ENCODE peak calls at places on chromosome 9, in seven cellular contexts. One of them, this sample, is unnamed.

GRCh38 chr9:108775901-108776306 is 79.9 kb downstream of the ACTL7B start:
- DNase-seq in IMR-90: no peak
- DNase-seq in stomach: no peak
- DNase-seq in AG09309: no peak
- DNase-seq in cardiac muscle cell: no peak
- DNase-seq in hepatocyte: no peak
- DNase-seq in mesothelial cell of epicardium: no peak
- DNase-seq in this sample: no peak

GRCh38 chr9:125472562-125472925 is 210.9 kb downstream of the GAPVD1 start:
- DNase-seq in IMR-90: no peak
- DNase-seq in stomach: no peak
- DNase-seq in AG09309: no peak
- DNase-seq in cardiac muscle cell: no peak
- DNase-seq in hepatocyte: no peak
- DNase-seq in mesothelial cell of epicardium: no peak
- DNase-seq in this sample: no peak

GRCh38 chr9:129170229-129170628 is 7.8 kb downstream of the IER5L start:
- DNase-seq in IMR-90: peak
- DNase-seq in stomach: no peak
- DNase-seq in AG09309: no peak
- DNase-seq in cardiac muscle cell: no peak
- DNase-seq in hepatocyte: no peak
- DNase-seq in mesothelial cell of epicardium: no peak
- DNase-seq in this sample: no peak

GRCh38 chr9:14062449-14063187 is 251.3 kb downstream of the NFIB start:
- DNase-seq in IMR-90: peak
- DNase-seq in stomach: no peak
- DNase-seq in AG09309: no peak
- DNase-seq in cardiac muscle cell: no peak
- DNase-seq in hepatocyte: no peak
- DNase-seq in mesothelial cell of epicardium: no peak
- DNase-seq in this sample: no peak

GRCh38 chr9:128753627-128754026 is 18.1 kb downstream of the ZER1 start:
- DNase-seq in IMR-90: no peak
- DNase-seq in stomach: no peak
- DNase-seq in AG09309: no peak
- DNase-seq in cardiac muscle cell: no peak
- DNase-seq in hepatocyte: no peak
- DNase-seq in mesothelial cell of epicardium: no peak
- DNase-seq in this sample: no peak

GRCh38 chr9:131095666-131096489 is 453 bp upstream of the AIF1L start:
- DNase-seq in IMR-90: no peak
- DNase-seq in stomach: peak
- DNase-seq in AG09309: no peak
- DNase-seq in cardiac muscle cell: peak
- DNase-seq in hepatocyte: peak
- DNase-seq in mesothelial cell of epicardium: no peak
- DNase-seq in this sample: peak

GRCh38 chr9:129613520-129614175 is 7.3 kb downstream of the C9orf50 start:
- DNase-seq in IMR-90: no peak
- DNase-seq in stomach: no peak
- DNase-seq in AG09309: no peak
- DNase-seq in cardiac muscle cell: no peak
- DNase-seq in hepatocyte: peak
- DNase-seq in mesothelial cell of epicardium: no peak
- DNase-seq in this sample: no peak

GRCh38 chr9:135885100-135885853 is 22.1 kb downstream of the CAMSAP1 start:
- DNase-seq in IMR-90: peak
- DNase-seq in stomach: peak
- DNase-seq in AG09309: no peak
- DNase-seq in cardiac muscle cell: no peak
- DNase-seq in hepatocyte: no peak
- DNase-seq in mesothelial cell of epicardium: no peak
- DNase-seq in this sample: no peak

GRCh38 chr9:35548571-35548970 is 56.5 kb upstream of the TESK1 start:
- DNase-seq in IMR-90: peak
- DNase-seq in stomach: no peak
- DNase-seq in AG09309: no peak
- DNase-seq in cardiac muscle cell: no peak
- DNase-seq in hepatocyte: no peak
- DNase-seq in mesothelial cell of epicardium: no peak
- DNase-seq in this sample: no peak

GRCh38 chr9:18688581-18688980 is 214.6 kb downstream of the ADAMTSL1 start:
- DNase-seq in IMR-90: peak
- DNase-seq in stomach: no peak
- DNase-seq in AG09309: no peak
- DNase-seq in cardiac muscle cell: no peak
- DNase-seq in hepatocyte: no peak
- DNase-seq in mesothelial cell of epicardium: no peak
- DNase-seq in this sample: no peak

GRCh38 chr9:82148849-82149544 is 160.4 kb downstream of the SPATA31D1 start:
- DNase-seq in IMR-90: peak
- DNase-seq in stomach: no peak
- DNase-seq in AG09309: peak
- DNase-seq in cardiac muscle cell: peak
- DNase-seq in hepatocyte: peak
- DNase-seq in mesothelial cell of epicardium: no peak
- DNase-seq in this sample: no peak

GRCh38 chr9:69785757-69786156 is 25.9 kb upstream of the PTAR1 start:
- DNase-seq in IMR-90: peak
- DNase-seq in stomach: no peak
- DNase-seq in AG09309: no peak
- DNase-seq in cardiac muscle cell: peak
- DNase-seq in hepatocyte: peak
- DNase-seq in mesothelial cell of epicardium: no peak
- DNase-seq in this sample: no peak

GRCh38 chr9:33372900-33373299 is 29.5 kb downstream of the AQP7 start:
- DNase-seq in IMR-90: no peak
- DNase-seq in stomach: peak
- DNase-seq in AG09309: no peak
- DNase-seq in cardiac muscle cell: no peak
- DNase-seq in hepatocyte: no peak
- DNase-seq in mesothelial cell of epicardium: no peak
- DNase-seq in this sample: no peak

GRCh38 chr9:112700080-112700479 is 17.8 kb downstream of the INIP start:
- DNase-seq in IMR-90: peak
- DNase-seq in stomach: no peak
- DNase-seq in AG09309: no peak
- DNase-seq in cardiac muscle cell: no peak
- DNase-seq in hepatocyte: no peak
- DNase-seq in mesothelial cell of epicardium: no peak
- DNase-seq in this sample: no peak

GRCh38 chr9:105976257-105976656 is 281.9 kb downstream of the TMEM38B start:
- DNase-seq in IMR-90: no peak
- DNase-seq in stomach: no peak
- DNase-seq in AG09309: no peak
- DNase-seq in cardiac muscle cell: no peak
- DNase-seq in hepatocyte: no peak
- DNase-seq in mesothelial cell of epicardium: no peak
- DNase-seq in this sample: no peak

GRCh38 chr9:78213696-78214095 is 22.2 kb upstream of the CEP78 start:
- DNase-seq in IMR-90: no peak
- DNase-seq in stomach: no peak
- DNase-seq in AG09309: no peak
- DNase-seq in cardiac muscle cell: peak
- DNase-seq in hepatocyte: peak
- DNase-seq in mesothelial cell of epicardium: no peak
- DNase-seq in this sample: no peak

GRCh38 chr9:26809795-26810194 is 82.8 kb downstream of the CAAP1 start:
- DNase-seq in IMR-90: peak
- DNase-seq in stomach: no peak
- DNase-seq in AG09309: peak
- DNase-seq in cardiac muscle cell: no peak
- DNase-seq in hepatocyte: no peak
- DNase-seq in mesothelial cell of epicardium: no peak
- DNase-seq in this sample: no peak

GRCh38 chr9:124618476-124618875 is 111.3 kb upstream of the NR5A1 start:
- DNase-seq in IMR-90: no peak
- DNase-seq in stomach: no peak
- DNase-seq in AG09309: no peak
- DNase-seq in cardiac muscle cell: no peak
- DNase-seq in hepatocyte: no peak
- DNase-seq in mesothelial cell of epicardium: no peak
- DNase-seq in this sample: no peak

GRCh38 chr9:128607642-128608350 is 48.9 kb downstream of the DYNC2I2 start:
- DNase-seq in IMR-90: peak
- DNase-seq in stomach: peak
- DNase-seq in AG09309: no peak
- DNase-seq in cardiac muscle cell: no peak
- DNase-seq in hepatocyte: no peak
- DNase-seq in mesothelial cell of epicardium: no peak
- DNase-seq in this sample: no peak

GRCh38 chr9:79233542-79233941 is 338.2 kb upstream of the TLE4 start:
- DNase-seq in IMR-90: peak
- DNase-seq in stomach: no peak
- DNase-seq in AG09309: no peak
- DNase-seq in cardiac muscle cell: no peak
- DNase-seq in hepatocyte: peak
- DNase-seq in mesothelial cell of epicardium: no peak
- DNase-seq in this sample: no peak

DNA sequence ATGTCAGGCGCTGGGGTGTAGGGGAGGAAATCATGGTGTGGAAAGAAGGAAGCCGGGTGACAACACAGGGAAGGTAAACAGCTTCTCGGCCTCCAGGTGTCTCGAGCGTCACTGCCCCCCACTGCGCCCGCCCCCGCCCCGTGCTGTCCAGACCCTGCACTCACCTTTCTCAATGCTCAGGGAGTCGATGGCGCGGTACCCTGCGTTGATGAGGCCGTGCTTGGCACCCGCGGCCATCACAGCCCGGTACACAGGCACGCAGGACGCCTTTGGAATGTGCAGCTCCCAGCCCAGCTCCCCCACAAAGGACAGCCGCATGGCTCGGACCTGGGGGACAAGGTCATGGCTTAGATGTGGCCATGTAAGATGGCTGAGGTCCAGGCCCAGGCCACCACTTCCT is 35.2 kb downstream of the DBH start:
- DNase-seq in IMR-90: no peak
- DNase-seq in stomach: no peak
- DNase-seq in AG09309: no peak
- DNase-seq in cardiac muscle cell: no peak
- DNase-seq in hepatocyte: no peak
- DNase-seq in mesothelial cell of epicardium: no peak
- DNase-seq in this sample: no peak
- TF ChIP-seq CTCF in IMR-90: no peak
- TF ChIP-seq CTCF in stomach: no peak
- TF ChIP-seq CTCF in AG09309: no peak
- TF ChIP-seq CTCF in cardiac muscle cell: no peak
- TF ChIP-seq CTCF in hepatocyte: no peak
- TF ChIP-seq CTCF in mesothelial cell of epicardium: no peak
- TF ChIP-seq CTCF in this sample: no peak

GRCh38 chr9:133461975-133462374 is 2.2 kb downstream of the CACFD1 start:
- DNase-seq in IMR-90: no peak
- DNase-seq in stomach: peak
- DNase-seq in AG09309: no peak
- DNase-seq in cardiac muscle cell: no peak
- DNase-seq in hepatocyte: no peak
- DNase-seq in mesothelial cell of epicardium: no peak
- DNase-seq in this sample: no peak
- TF ChIP-seq CTCF in IMR-90: no peak
- TF ChIP-seq CTCF in stomach: no peak
- TF ChIP-seq CTCF in AG09309: no peak
- TF ChIP-seq CTCF in cardiac muscle cell: no peak
- TF ChIP-seq CTCF in hepatocyte: no peak
- TF ChIP-seq CTCF in mesothelial cell of epicardium: no peak
- TF ChIP-seq CTCF in this sample: no peak

GRCh38 chr9:121786543-121786948 is 135.1 kb downstream of the DAB2IP start:
- DNase-seq in IMR-90: no peak
- DNase-seq in stomach: no peak
- DNase-seq in AG09309: no peak
- DNase-seq in cardiac muscle cell: no peak
- DNase-seq in hepatocyte: no peak
- DNase-seq in mesothelial cell of epicardium: no peak
- DNase-seq in this sample: no peak
- TF ChIP-seq CTCF in IMR-90: no peak
- TF ChIP-seq CTCF in stomach: no peak
- TF ChIP-seq CTCF in AG09309: no peak
- TF ChIP-seq CTCF in cardiac muscle cell: no peak
- TF ChIP-seq CTCF in hepatocyte: no peak
- TF ChIP-seq CTCF in mesothelial cell of epicardium: no peak
- TF ChIP-seq CTCF in this sample: no peak

GRCh38 chr9:89730715-89731114 is 125.9 kb downstream of the GADD45G start:
- DNase-seq in IMR-90: no peak
- DNase-seq in stomach: peak
- DNase-seq in AG09309: no peak
- DNase-seq in cardiac muscle cell: no peak
- DNase-seq in hepatocyte: peak
- DNase-seq in mesothelial cell of epicardium: no peak
- DNase-seq in this sample: no peak
- TF ChIP-seq CTCF in IMR-90: no peak
- TF ChIP-seq CTCF in stomach: peak
- TF ChIP-seq CTCF in AG09309: no peak
- TF ChIP-seq CTCF in cardiac muscle cell: no peak
- TF ChIP-seq CTCF in hepatocyte: peak
- TF ChIP-seq CTCF in mesothelial cell of epicardium: no peak
- TF ChIP-seq CTCF in this sample: no peak

GRCh38 chr9:97889941-97890557 is 32.3 kb downstream of the TRMO start:
- DNase-seq in IMR-90: no peak
- DNase-seq in stomach: peak
- DNase-seq in AG09309: no peak
- DNase-seq in cardiac muscle cell: peak
- DNase-seq in hepatocyte: no peak
- DNase-seq in mesothelial cell of epicardium: no peak
- DNase-seq in this sample: peak
- TF ChIP-seq CTCF in IMR-90: peak
- TF ChIP-seq CTCF in stomach: no peak
- TF ChIP-seq CTCF in AG09309: peak
- TF ChIP-seq CTCF in cardiac muscle cell: peak
- TF ChIP-seq CTCF in hepatocyte: peak
- TF ChIP-seq CTCF in mesothelial cell of epicardium: peak
- TF ChIP-seq CTCF in this sample: peak

DNA sequence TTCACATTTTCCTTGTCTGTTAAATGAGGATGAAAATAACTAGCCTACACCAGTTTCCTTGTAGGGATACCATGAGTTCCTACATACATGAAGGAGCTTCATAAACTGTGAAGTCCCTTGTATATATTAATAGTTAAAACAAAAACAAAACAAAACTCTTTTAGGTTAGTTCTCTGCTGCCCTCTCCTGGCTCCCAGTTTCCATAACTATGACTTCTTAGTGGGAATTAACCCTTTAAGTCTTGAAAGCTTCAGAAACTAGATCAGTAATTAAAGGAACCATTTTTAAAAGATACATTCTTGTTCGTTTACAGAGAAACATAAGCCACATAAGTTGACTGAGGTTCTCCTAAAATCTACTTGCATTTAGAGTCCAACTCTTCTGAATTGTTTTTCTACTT is 500.0 kb upstream of the C9orf72 start:
- DNase-seq in IMR-90: peak
- DNase-seq in stomach: peak
- DNase-seq in AG09309: peak
- DNase-seq in cardiac muscle cell: peak
- DNase-seq in hepatocyte: peak
- DNase-seq in mesothelial cell of epicardium: no peak
- DNase-seq in this sample: peak
- TF ChIP-seq CTCF in IMR-90: peak
- TF ChIP-seq CTCF in stomach: peak
- TF ChIP-seq CTCF in AG09309: peak
- TF ChIP-seq CTCF in cardiac muscle cell: peak
- TF ChIP-seq CTCF in hepatocyte: peak
- TF ChIP-seq CTCF in mesothelial cell of epicardium: peak
- TF ChIP-seq CTCF in this sample: peak

This sample was measured in neural crest cell.